ENCODE peak calls at places on chromosomes 12 and 14, in six cellular contexts. L, Z, X, J, S and D are unnamed samples.

GRCh38 chr12:55727643-55728184 is 1.1 kb downstream of the CD63 start:
- DNase-seq in S (peak; percentile 72), L (no peak), J (peak; percentile 77), X (no peak), Z (no peak), D (no peak)

GRCh38 chr12:98983647-98984046 is 338.6 kb downstream of the APAF1 start:
- DNase-seq in J (no peak), Z (no peak), X (no peak), S (no peak), L (no peak), D (no peak)

GRCh38 chr12:78555802-78556201 is 308.8 kb upstream of the SYT1 start:
- DNase-seq in J (no peak), X (no peak), Z (no peak), L (no peak), S (no peak), D (no peak)

GRCh38 chr14:76763362-76764041 is 2.2 kb downstream of the VASH1 start:
- DNase-seq in S (no peak), X (no peak), Z (no peak), J (no peak), L (no peak), D (no peak)

GRCh38 chr12:90572778-90573177 is 382.2 kb downstream of the CCER1 start:
- DNase-seq in J (no peak), X (no peak), L (no peak), S (no peak), Z (no peak), D (no peak)

GRCh38 chr12:40820794-40821484 is 128.7 kb downstream of the CNTN1 start:
- DNase-seq in X (no peak), J (no peak), Z (no peak), L (peak; percentile 75), S (no peak), D (no peak)

GRCh38 chr12:75955251-75955650 is 76.3 kb downstream of the PHLDA1 start:
- DNase-seq in S (no peak), X (no peak), L (no peak), J (no peak), Z (no peak), D (no peak)

GRCh38 chr12:9509464-9510166 is 98.1 kb downstream of the KLRB1 start:
- DNase-seq in S (no peak), X (no peak), L (peak; percentile 0), J (no peak), Z (no peak), D (no peak)

GRCh38 chr12:111126331-111126730 is 206.0 kb upstream of the MYL2 start:
- DNase-seq in J (no peak), Z (peak; percentile 15), X (no peak), L (no peak), S (no peak), D (no peak)

GRCh38 chr14:88040141-88040540 is 35.2 kb downstream of the GPR65 start:
- DNase-seq in J (no peak), Z (no peak), X (no peak), L (no peak), S (no peak), D (no peak)

GRCh38 chr14:71363961-71364360 is 456.7 kb downstream of the PCNX1 start:
- DNase-seq in J (no peak), X (no peak), L (peak; percentile 27), S (no peak), Z (no peak), D (no peak)

GRCh38 chr14:102501751-102502315 is 7.7 kb downstream of the ANKRD9 start:
- DNase-seq in J (no peak), Z (no peak), X (no peak), L (no peak), S (no peak), D (no peak)

GRCh38 chr12:93080994-93081809 is 152.1 kb upstream of the EEA1 start:
- DNase-seq in Z (no peak), J (no peak), X (no peak), L (peak; percentile 37), S (no peak), D (no peak)

GRCh38 chr12:109160433-109160832 is 44.0 kb downstream of the ACACB start:
- DNase-seq in S (no peak), X (no peak), L (no peak), J (no peak), Z (peak; percentile 45), D (no peak)

GRCh38 chr12:2813573-2814185 is 1.2 kb downstream of the ITFG2 start:
- DNase-seq in Z (peak; percentile 37), X (no peak), L (peak; percentile 85), S (no peak), J (no peak), D (peak; percentile 17)

GRCh38 chr14:22883191-22883976 is at the start of gene REM2:
- DNase-seq in J (no peak), L (no peak), Z (no peak), X (no peak), S (no peak), D (no peak)

GRCh38 chr14:30974628-30975027 is 50.8 kb upstream of the AP4S1 start:
- DNase-seq in X (no peak), S (no peak), J (no peak), L (no peak), Z (no peak), D (no peak)

GRCh38 chr12:4141344-4142270 is 132.0 kb upstream of the CCND2 start:
- DNase-seq in J (no peak), X (no peak), S (no peak), Z (no peak), L (no peak), D (no peak)

DNA sequence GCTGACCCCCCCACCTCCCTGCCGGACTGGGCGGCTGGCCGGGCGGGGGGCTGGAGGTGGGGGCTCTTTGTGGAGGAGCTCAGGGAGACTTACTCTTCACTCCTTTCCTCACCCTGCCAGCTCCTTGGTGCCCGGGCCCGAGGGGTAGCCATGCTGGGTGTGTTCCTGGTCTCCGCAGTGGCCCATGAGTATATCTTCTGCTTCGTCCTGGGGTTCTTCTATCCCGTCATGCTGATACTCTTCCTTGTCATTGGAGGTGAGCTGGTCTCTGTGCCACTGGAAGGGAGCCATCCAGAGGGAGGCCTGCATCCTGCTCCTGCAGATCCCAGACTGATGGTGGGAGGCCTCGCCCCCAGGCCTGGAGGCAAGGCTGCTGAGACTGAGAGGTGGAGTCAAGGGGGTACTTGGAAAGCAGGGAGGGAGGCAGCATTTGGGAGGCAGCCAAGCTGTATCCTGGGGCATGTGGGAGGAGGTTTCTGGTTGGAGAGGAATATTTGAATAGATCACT is 19.7 kb downstream of the SOAT2 start:
- DNase-seq in X (no peak), Z (no peak), S (no peak), L (peak; percentile 53), J (no peak), D (no peak)
- H3K27ac ChIP-seq in X (no peak overlapping the region), Z (no peak overlapping the region), S (no peak overlapping the region), L (no peak overlapping the region), J (no peak overlapping the region), D (no peak overlapping the region)

DNA sequence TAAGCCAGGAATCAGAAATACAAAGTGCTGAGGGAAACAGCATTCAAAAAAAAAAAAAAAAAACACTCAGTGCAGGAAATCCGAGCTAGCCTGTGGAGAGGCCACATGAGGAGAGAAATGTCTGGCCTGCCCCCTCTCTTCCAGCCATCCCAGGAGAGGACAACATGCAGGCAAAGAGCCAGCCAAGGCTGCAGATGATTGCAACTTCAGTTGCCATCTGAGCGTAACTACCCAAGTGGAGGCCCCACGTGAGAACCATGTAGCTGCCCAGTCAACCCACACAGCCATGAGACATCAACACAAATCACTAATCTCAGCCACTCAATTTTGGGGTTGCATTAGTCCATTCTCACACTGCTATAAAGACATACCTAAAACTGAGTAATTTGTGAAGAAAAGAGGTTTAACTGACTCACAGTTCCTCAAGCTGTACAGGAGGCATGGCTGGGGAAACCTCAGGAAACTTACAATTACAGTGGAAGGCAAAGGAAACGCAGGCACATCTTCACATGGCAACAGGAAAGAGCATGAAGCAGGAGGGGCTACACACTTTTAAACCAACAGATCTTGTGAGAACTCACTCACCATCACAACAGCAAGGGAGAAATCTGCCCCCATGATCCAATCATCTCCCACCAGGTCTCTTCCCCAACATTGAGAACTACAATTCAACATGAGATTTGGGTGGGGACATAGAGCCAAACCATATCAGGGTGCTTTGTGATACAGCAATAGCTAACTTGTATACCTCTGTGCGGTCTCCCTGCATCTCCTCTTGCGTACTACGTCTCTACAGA is 161.1 kb downstream of the PIWIL1 start:
- DNase-seq in L (no peak), J (no peak), S (no peak), X (no peak), Z (no peak), D (no peak)
- H3K9me3 ChIP-seq in L (no peaks in the 10 kb centered on the region), J (no peaks in the 10 kb centered on the region), S (no peaks in the 10 kb centered on the region), X (no peaks in the 10 kb centered on the region), Z (no peaks in the 10 kb centered on the region), D (no peaks in the 10 kb centered on the region)

GRCh38 chr14:68655961-68656360 is 136.9 kb downstream of the ZFP36L1 start:
- DNase-seq in S (peak; percentile 24), L (no peak), J (no peak), Z (no peak), X (no peak), D (no peak)
- TF ChIP-seq CTCF in S (no peak), L (no peak), J (peak; percentile 56), Z (no peak), X (no peak), D (no peak)

GRCh38 chr12:15163577-15163976 is 57.6 kb downstream of the RERG start:
- DNase-seq in L (peak; percentile 72), S (no peak), J (no peak), Z (no peak), X (no peak), D (no peak)
- H3K27ac ChIP-seq in L (no peak overlapping the region), S (no peak overlapping the region), J (no peak overlapping the region), Z (no peak overlapping the region), X (peak overlapping the region; percentile 83), D (no peak overlapping the region)

DNA sequence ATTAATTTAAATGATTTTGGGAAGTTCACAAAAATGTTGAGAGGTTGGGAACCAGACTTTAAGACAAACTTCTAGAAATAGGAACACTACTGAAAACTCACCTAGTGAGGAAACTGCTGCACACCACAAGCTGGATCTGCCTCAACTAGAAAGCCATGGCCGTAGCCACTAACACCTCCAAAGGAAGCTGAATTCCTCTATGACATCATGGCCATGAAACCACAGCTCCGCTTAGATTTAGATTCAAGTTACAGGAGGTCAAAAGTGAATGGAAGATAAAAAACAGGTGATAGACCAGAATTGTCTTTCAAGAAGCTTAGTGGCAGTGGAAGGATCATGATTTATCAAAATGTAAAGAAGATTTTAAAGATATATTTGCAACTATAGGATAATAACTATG is 208.8 kb upstream of the ALG10 start:
- DNase-seq in Z (no peak), X (no peak), J (no peak), S (no peak), L (no peak), D (no peak)
- H3K9me3 ChIP-seq in Z (no peaks in the 10 kb centered on the region), X (no peaks in the 10 kb centered on the region), J (no peaks in the 10 kb centered on the region), S (no peaks in the 10 kb centered on the region), L (peaks cover 34% of the 10 kb centered on the region), D (no peaks in the 10 kb centered on the region)

DNA sequence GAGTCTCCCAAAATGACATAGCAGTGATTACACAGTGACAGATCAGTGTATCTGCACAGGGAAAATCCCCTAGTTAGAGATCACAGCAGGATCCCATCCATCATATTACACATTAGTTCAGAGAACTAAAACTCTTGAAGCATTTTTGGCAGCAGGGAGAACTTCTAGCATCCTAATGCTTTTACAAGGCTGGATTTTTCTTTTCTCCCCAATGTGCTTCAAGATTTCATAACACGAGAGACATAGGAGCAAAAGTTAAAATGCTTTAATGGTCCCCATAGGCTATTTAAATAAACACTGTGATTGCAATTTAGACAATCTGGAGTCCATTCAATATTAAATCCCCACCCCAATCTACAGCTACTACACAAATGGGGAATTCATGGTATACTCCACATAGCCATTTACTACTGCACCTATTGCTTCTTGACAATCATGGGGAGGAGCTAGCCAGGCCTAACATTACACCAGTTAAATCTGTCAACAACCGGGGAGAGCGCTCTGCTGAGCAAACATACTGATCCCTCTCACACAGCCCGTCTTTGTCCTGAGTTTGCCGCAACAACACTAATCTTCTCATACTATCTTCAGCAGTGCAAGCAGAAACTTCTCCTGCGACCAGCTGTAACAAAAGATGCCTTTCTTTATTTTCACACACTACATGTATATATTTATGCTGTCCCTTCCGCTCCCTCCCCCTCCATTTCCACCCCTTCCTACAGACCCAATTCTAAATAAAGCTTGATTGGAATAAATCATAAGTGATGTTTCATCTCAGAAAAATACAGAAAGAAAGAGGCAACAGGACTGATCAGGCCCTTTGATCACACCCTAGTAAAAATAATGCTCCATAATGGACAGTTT is 120.3 kb upstream of the SOX5 start:
- DNase-seq in S (no peak), Z (no peak), X (no peak), L (peak; percentile 77), J (peak; percentile 51), D (no peak)
- TF ChIP-seq CTCF in S (no peak), Z (no peak), X (no peak), L (no peak), J (no peak), D (no peak)